ENCODE peak calls at places on chromosome 1, in eight cellular contexts. X is lower leg skin, Q is heart right ventricle, A is WTC11, Y is HepG2, I is HFF-Myc, M is fibroblast of mammary gland, D is astrocyte of the spinal cord. F is an unnamed sample.

GRCh38 chr1:17002524-17002902 is 9.2 kb downstream of the ATP13A2 start:
- DNase-seq in X (no peak), Q (no peak), A (no peak), Y (no peak), I (no peak), M (no peak), D (no peak), F (no peak)

GRCh38 chr1:185603158-185603557 is 131.0 kb upstream of the HMCN1 start:
- DNase-seq in X (no peak), Q (no peak), A (no peak), Y (no peak), I (no peak), M (no peak), D (no peak), F (no peak)

GRCh38 chr1:110021285-110021684 is 13.1 kb upstream of the STRIP1 start:
- DNase-seq in X (no peak), Q (no peak), A (no peak), Y (no peak), I (no peak), M (no peak), D (no peak), F (no peak)

GRCh38 chr1:147626304-147626703 is 44.0 kb downstream of the ACP6 start:
- DNase-seq in X (no peak), Q (no peak), A (no peak), Y (no peak), I (no peak), M (no peak), D (no peak), F (no peak)

GRCh38 chr1:186531561-186532165 is 70.7 kb upstream of the PDC start:
- DNase-seq in X (no peak), Q (no peak), A (no peak), Y (no peak), I (no peak), M (peak), D (peak), F (no peak)

GRCh38 chr1:7570311-7570710 is 200.8 kb upstream of the VAMP3 start:
- DNase-seq in X (no peak), Q (no peak), A (no peak), Y (no peak), I (no peak), M (no peak), D (no peak), F (no peak)

GRCh38 chr1:27637052-27637451 is 2.1 kb upstream of the FGR start:
- DNase-seq in X (no peak), Q (no peak), A (no peak), Y (no peak), I (no peak), M (peak), D (no peak), F (no peak)

GRCh38 chr1:153262462-153263157 is 3.1 kb downstream of the LORICRIN start:
- DNase-seq in X (no peak), Q (no peak), A (no peak), Y (no peak), I (no peak), M (no peak), D (no peak), F (no peak)

GRCh38 chr1:165452336-165453130 is 7.6 kb upstream of the RXRG start:
- DNase-seq in X (no peak), Q (peak), A (no peak), Y (no peak), I (peak), M (peak), D (no peak), F (no peak)

GRCh38 chr1:50106095-50106761 is 2.5 kb upstream of the ELAVL4 start:
- DNase-seq in X (no peak), Q (no peak), A (no peak), Y (no peak), I (no peak), M (no peak), D (no peak), F (no peak)

GRCh38 chr1:6447818-6448748 is 17.9 kb downstream of the TNFRSF25 start:
- DNase-seq in X (no peak), Q (no peak), A (peak), Y (peak), I (no peak), M (no peak), D (no peak), F (no peak)

GRCh38 chr1:77341195-77341594 is 59.4 kb downstream of the AK5 start:
- DNase-seq in X (no peak), Q (no peak), A (no peak), Y (no peak), I (no peak), M (no peak), D (no peak), F (no peak)

GRCh38 chr1:151653397-151653796 is 41.5 kb downstream of the SNX27 start:
- DNase-seq in X (no peak), Q (no peak), A (no peak), Y (no peak), I (peak), M (peak), D (peak), F (peak)

GRCh38 chr1:39649786-39650185 is 10.3 kb upstream of the HEYL start:
- DNase-seq in X (no peak), Q (no peak), A (no peak), Y (no peak), I (no peak), M (no peak), D (no peak), F (no peak)

GRCh38 chr1:230328342-230329015 is 97.7 kb downstream of the PGBD5 start:
- DNase-seq in X (no peak), Q (no peak), A (no peak), Y (no peak), I (no peak), M (no peak), D (no peak), F (no peak)

GRCh38 chr1:202281316-202282016 is 60.3 kb downstream of the UBE2T start:
- DNase-seq in X (no peak), Q (no peak), A (no peak), Y (no peak), I (no peak), M (peak), D (peak), F (no peak)

GRCh38 chr1:11847667-11848445 is at the start of gene NPPA:
- DNase-seq in X (no peak), Q (no peak), A (no peak), Y (no peak), I (peak), M (peak), D (no peak), F (peak)

GRCh38 chr1:89518116-89518780 is 6.4 kb upstream of the LRRC8B start:
- DNase-seq in X (no peak), Q (no peak), A (no peak), Y (no peak), I (no peak), M (peak), D (peak), F (no peak)

GRCh38 chr1:46485564-46486431 is 3.8 kb upstream of the DMBX1 start:
- DNase-seq in X (no peak), Q (no peak), A (no peak), Y (no peak), I (no peak), M (no peak), D (no peak), F (no peak)

GRCh38 chr1:66135165-66135564 is 342.5 kb downstream of the PDE4B start:
- DNase-seq in X (no peak), Q (no peak), A (no peak), Y (no peak), I (no peak), M (no peak), D (no peak), F (no peak)

GRCh38 chr1:3432306-3432705 is 22.2 kb upstream of the ARHGEF16 start:
- DNase-seq in X (no peak), Q (peak), A (no peak), Y (no peak), I (no peak), M (no peak), D (no peak), F (no peak)

GRCh38 chr1:33606272-33606671 is 133.8 kb downstream of the ZSCAN20 start:
- DNase-seq in X (no peak), Q (peak), A (no peak), Y (no peak), I (no peak), M (peak), D (no peak), F (no peak)

GRCh38 chr1:33599516-33600115 is 127.2 kb downstream of the ZSCAN20 start:
- DNase-seq in X (no peak), Q (no peak), A (no peak), Y (no peak), I (no peak), M (no peak), D (no peak), F (no peak)

GRCh38 chr1:33602271-33602670 is 129.8 kb downstream of the ZSCAN20 start:
- DNase-seq in X (no peak), Q (no peak), A (no peak), Y (no peak), I (no peak), M (no peak), D (no peak), F (no peak)

GRCh38 chr1:33607444-33608005 is 135.1 kb downstream of the ZSCAN20 start:
- DNase-seq in X (no peak), Q (no peak), A (no peak), Y (no peak), I (no peak), M (no peak), D (no peak), F (no peak)

GRCh38 chr1:33601751-33602150 is 129.3 kb downstream of the ZSCAN20 start:
- DNase-seq in X (no peak), Q (no peak), A (no peak), Y (no peak), I (no peak), M (no peak), D (no peak), F (no peak)
- TF ChIP-seq CTCF in X (no peak), Q (no peak), A (no peak), Y (no peak), I (no peak), M (no peak), D (no peak), F (no peak)

GRCh38 chr1:43705334-43705733 is 2.0 kb upstream of the ST3GAL3 start:
- DNase-seq in X (no peak), Q (no peak), A (no peak), Y (no peak), I (no peak), M (no peak), D (no peak), F (no peak)

GRCh38 chr1:43705982-43706597 is 1.2 kb upstream of the ST3GAL3 start:
- DNase-seq in X (no peak), Q (no peak), A (no peak), Y (no peak), I (no peak), M (peak), D (no peak), F (no peak)

GRCh38 chr1:43707191-43708005 is at the start of gene ST3GAL3:
- DNase-seq in X (peak), Q (peak), A (peak), Y (peak), I (peak), M (peak), D (peak), F (peak)

GRCh38 chr1:43708006-43708412 is 673 bp downstream of the ST3GAL3 start:
- DNase-seq in X (no peak), Q (no peak), A (peak), Y (no peak), I (no peak), M (peak), D (peak), F (no peak)

GRCh38 chr1:43706598-43707190 is 642 bp upstream of the ST3GAL3 start:
- DNase-seq in X (no peak), Q (no peak), A (peak), Y (peak), I (no peak), M (peak), D (peak), F (no peak)
- TF ChIP-seq CTCF in X (no peak), Q (no peak), A (no peak), Y (no peak), I (no peak), M (no peak), D (no peak), F (no peak)

GRCh38 chr1:42479621-42480020 is 16.5 kb downstream of the CCDC30 start:
- DNase-seq in X (no peak), Q (no peak), A (no peak), Y (peak), I (no peak), M (peak), D (no peak), F (no peak)
- TF ChIP-seq CTCF in X (no peak), Q (no peak), A (no peak), Y (no peak), I (no peak), M (peak), D (peak), F (no peak)

DNA sequence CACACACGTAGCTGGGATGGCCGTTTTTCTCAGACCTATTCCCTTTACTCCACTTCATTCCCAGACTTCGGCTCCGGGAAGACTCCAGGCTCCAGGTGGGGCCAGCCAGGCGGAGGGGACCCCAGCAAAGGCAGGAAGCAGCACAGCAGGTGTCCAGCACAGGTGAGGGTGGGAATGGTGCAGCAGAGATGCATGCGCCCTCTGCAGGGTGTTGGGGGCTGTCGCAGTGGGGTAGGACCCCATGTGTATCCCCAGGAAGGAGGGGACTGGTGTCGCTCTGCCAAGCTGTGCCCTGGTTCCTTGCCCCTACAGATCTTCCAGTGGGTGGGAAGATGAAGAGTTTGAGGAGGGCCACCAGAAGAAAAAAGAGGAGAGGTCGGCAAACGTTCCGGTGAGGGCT is 5.3 kb downstream of the TTC24 start:
- DNase-seq in X (no peak), Q (no peak), A (peak), Y (peak), I (no peak), M (no peak), D (no peak), F (no peak)
- TF ChIP-seq CTCF in X (no peak), Q (no peak), A (peak), Y (peak), I (peak), M (no peak), D (peak), F (no peak)

GRCh38 chr1:118911571-118911970 is 76.6 kb downstream of the TBX15 start:
- DNase-seq in X (no peak), Q (no peak), A (no peak), Y (no peak), I (no peak), M (no peak), D (no peak), F (no peak)

GRCh38 chr1:118912574-118912973 is 75.6 kb downstream of the TBX15 start:
- DNase-seq in X (no peak), Q (no peak), A (no peak), Y (no peak), I (no peak), M (no peak), D (no peak), F (no peak)

GRCh38 chr1:118918230-118918939 is 69.8 kb downstream of the TBX15 start:
- DNase-seq in X (no peak), Q (no peak), A (no peak), Y (peak), I (no peak), M (no peak), D (no peak), F (no peak)

GRCh38 chr1:118913818-118914217 is 74.3 kb downstream of the TBX15 start:
- DNase-seq in X (no peak), Q (no peak), A (no peak), Y (no peak), I (no peak), M (no peak), D (no peak), F (no peak)

DNA sequence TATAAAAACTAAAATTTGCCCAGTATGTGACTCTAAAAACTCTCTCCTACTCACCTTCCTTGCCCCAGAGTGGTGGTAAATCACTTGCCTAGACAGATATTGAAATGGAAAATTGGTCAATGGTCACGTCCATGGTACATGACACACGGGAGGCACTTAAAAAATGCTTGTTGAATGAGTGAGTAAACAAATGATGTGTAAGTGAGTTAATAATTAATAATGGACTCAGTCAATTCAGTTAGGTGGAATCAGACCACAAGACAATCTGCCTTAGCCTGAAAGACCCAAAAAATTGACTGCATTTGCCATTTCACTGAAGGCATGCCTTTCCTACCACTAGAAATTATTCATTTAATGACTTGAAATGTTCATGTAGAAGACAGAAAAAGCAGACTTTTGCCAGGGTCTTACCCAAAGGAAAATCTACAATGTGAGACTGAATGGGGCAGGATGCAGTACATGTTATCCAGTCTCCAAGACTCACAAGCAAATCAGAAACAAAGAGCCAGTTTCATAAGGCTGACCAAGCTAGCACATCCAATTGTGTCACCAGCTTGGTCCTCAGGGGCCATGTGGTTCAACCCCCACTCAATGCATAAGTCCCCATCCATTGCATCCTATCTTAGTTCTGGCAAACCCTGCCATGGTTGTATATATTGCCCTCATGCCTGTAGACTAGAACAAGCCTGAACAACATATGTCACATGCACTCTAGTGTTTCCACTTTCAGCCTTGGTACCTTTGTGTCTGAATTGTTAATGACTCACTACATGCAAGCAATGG is 73.6 kb downstream of the TBX15 start:
- DNase-seq in X (no peak), Q (no peak), A (no peak), Y (peak), I (no peak), M (no peak), D (no peak), F (no peak)
- TF ChIP-seq CTCF in X (no peak), Q (no peak), A (no peak), Y (no peak), I (no peak), M (no peak), D (no peak), F (no peak)

GRCh38 chr1:72891976-72892375 is 609.6 kb upstream of the NEGR1 start:
- DNase-seq in X (no peak), Q (no peak), A (no peak), Y (no peak), I (no peak), M (peak), D (no peak), F (no peak)

DNA sequence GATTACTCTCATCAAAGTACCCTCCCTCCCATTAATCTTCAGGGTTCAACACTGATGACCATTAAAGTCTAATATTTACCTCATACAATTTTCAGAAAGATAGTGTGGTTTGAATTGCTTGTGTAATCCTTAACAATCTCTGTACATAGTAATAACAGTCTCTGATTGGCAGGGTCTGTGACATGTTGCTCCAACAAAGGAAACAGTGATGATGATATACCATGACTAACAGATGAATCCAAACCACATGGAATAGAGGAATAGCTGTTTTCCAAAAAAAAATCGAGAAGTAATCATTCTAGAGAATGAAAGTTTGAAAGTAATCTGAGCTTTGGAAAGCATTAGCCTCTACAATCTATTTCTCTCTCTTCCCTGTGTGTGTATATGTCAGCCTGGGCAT is 610.1 kb upstream of the NEGR1 start:
- DNase-seq in X (no peak), Q (no peak), A (no peak), Y (no peak), I (no peak), M (peak), D (peak), F (no peak)
- TF ChIP-seq CTCF in X (no peak), Q (no peak), A (no peak), Y (no peak), I (no peak), M (no peak), D (no peak), F (no peak)

GRCh38 chr1:14435368-14436023 is 163.0 kb upstream of the KAZN start:
- DNase-seq in X (no peak), Q (no peak), A (peak), Y (no peak), I (no peak), M (no peak), D (no peak), F (no peak)
- TF ChIP-seq CTCF in X (no peak), Q (no peak), A (peak), Y (peak), I (peak), M (peak), D (peak), F (no peak)

F was measured in AG09319.